ENCODE peak calls at places on chromosome 13, in six cellular contexts. C, B, Q, Z, V and O are unnamed samples. For H3K27me3 and H3K4me1, the result is how much of the 10 kb centered on the place peaks cover.

GRCh38 chr13:62643007-62643483 is 1227.4 kb upstream of the PCDH20 start:
- DNase-seq in C (peak), B (peak), Q (no peak), Z (no peak), V (no peak), O (no peak)

GRCh38 chr13:33453911-33454310 is 168.4 kb upstream of the STARD13 start:
- DNase-seq in C (no peak), B (no peak), Q (no peak), Z (no peak), V (no peak), O (no peak)

GRCh38 chr13:40031031-40031430 is 375.6 kb downstream of the COG6 start:
- DNase-seq in C (peak), B (no peak), Q (no peak), Z (no peak), V (no peak), O (peak)

GRCh38 chr13:91169641-91170040 is 177.8 kb upstream of the MIR17HG start:
- DNase-seq in C (no peak), B (no peak), Q (no peak), Z (no peak), V (no peak), O (no peak)

GRCh38 chr13:108214511-108215383 is 589 bp downstream of the LIG4 start:
- DNase-seq in C (no peak), B (no peak), Q (peak), Z (peak), V (peak), O (peak)

GRCh38 chr13:26037302-26037701 is 14.5 kb downstream of the SHISA2 start:
- DNase-seq in C (no peak), B (no peak), Q (no peak), Z (no peak), V (no peak), O (no peak)

GRCh38 chr13:114009590-114010400 is 35.9 kb upstream of the C13orf46 start:
- DNase-seq in C (no peak), B (no peak), Q (no peak), Z (no peak), V (peak), O (no peak)

GRCh38 chr13:32941368-32941767 is 74.9 kb upstream of the KL start:
- DNase-seq in C (no peak), B (no peak), Q (no peak), Z (no peak), V (no peak), O (no peak)

GRCh38 chr13:30618186-30618937 is 642 bp downstream of the USPL1 start:
- DNase-seq in C (no peak), B (peak), Q (no peak), Z (no peak), V (no peak), O (peak)

GRCh38 chr13:35888327-35888940 is 242.7 kb downstream of the DCLK1 start:
- DNase-seq in C (peak), B (no peak), Q (no peak), Z (no peak), V (no peak), O (no peak)

GRCh38 chr13:21894703-21895699 is 224.1 kb downstream of the FGF9 start:
- DNase-seq in C (no peak), B (peak), Q (no peak), Z (no peak), V (no peak), O (no peak)

GRCh38 chr13:102309110-102309509 is 92.7 kb downstream of the FGF14 start:
- DNase-seq in C (no peak), B (no peak), Q (no peak), Z (no peak), V (no peak), O (peak)

GRCh38 chr13:30806784-30807183 is 71.4 kb downstream of the ALOX5AP start:
- DNase-seq in C (peak), B (peak), Q (no peak), Z (no peak), V (no peak), O (peak)

GRCh38 chr13:21638319-21639282 is 32.3 kb upstream of the FGF9 start:
- DNase-seq in C (no peak), B (peak), Q (no peak), Z (peak), V (no peak), O (peak)

GRCh38 chr13:25803626-25804025 is 248.2 kb downstream of the SHISA2 start:
- DNase-seq in C (no peak), B (no peak), Q (no peak), Z (no peak), V (no peak), O (no peak)

GRCh38 chr13:99908129-99908805 is 63.3 kb downstream of the ZIC5 start:
- DNase-seq in C (peak), B (no peak), Q (no peak), Z (no peak), V (no peak), O (no peak)

GRCh38 chr13:113837554-113838355 is 26.1 kb downstream of the GAS6 start:
- DNase-seq in C (peak), B (peak), Q (peak), Z (peak), V (peak), O (peak)

GRCh38 chr13:50156140-50156539 is 140.9 kb downstream of the KCNRG start:
- DNase-seq in C (peak), B (no peak), Q (no peak), Z (no peak), V (no peak), O (no peak)

GRCh38 chr13:63024458-63024857 is 1608.8 kb upstream of the PCDH20 start:
- DNase-seq in C (no peak), B (no peak), Q (no peak), Z (no peak), V (no peak), O (no peak)

GRCh38 chr13:29849071-29849541 is 1.3 kb downstream of the UBL3 start:
- DNase-seq in C (peak), B (peak), Q (no peak), Z (no peak), V (no peak), O (peak)

GRCh38 chr13:21676611-21677021 is 5.7 kb downstream of the FGF9 start:
- DNase-seq in C (no peak), B (peak), Q (no peak), Z (peak), V (no peak), O (peak)

GRCh38 chr13:46593403-46593802 is 40.4 kb downstream of the LRCH1 start:
- DNase-seq in C (no peak), B (no peak), Q (no peak), Z (no peak), V (no peak), O (no peak)

GRCh38 chr13:79810671-79811070 is 329.7 kb downstream of the NDFIP2 start:
- DNase-seq in C (peak), B (no peak), Q (no peak), Z (no peak), V (no peak), O (peak)

GRCh38 chr13:112256716-112257497 is 119.2 kb upstream of the SPACA7 start:
- DNase-seq in C (no peak), B (no peak), Q (no peak), Z (peak), V (no peak), O (no peak)

GRCh38 chr13:107202371-107203023 is 634.6 kb upstream of the ARGLU1 start:
- DNase-seq in C (peak), B (peak), Q (no peak), Z (peak), V (no peak), O (peak)

GRCh38 chr13:107441279-107441678 is 774.1 kb downstream of the LIG4 start:
- DNase-seq in C (peak), B (no peak), Q (no peak), Z (no peak), V (no peak), O (peak)

GRCh38 chr13:83183439-83184149 is 698.7 kb downstream of the SLITRK1 start:
- DNase-seq in C (no peak), B (no peak), Q (no peak), Z (no peak), V (no peak), O (no peak)

GRCh38 chr13:108828053-108828806 is 198.8 kb downstream of the MYO16 start:
- DNase-seq in C (no peak), B (no peak), Q (no peak), Z (no peak), V (no peak), O (no peak)

GRCh38 chr13:34435338-34435737 is 506.7 kb upstream of the NBEA start:
- DNase-seq in C (peak), B (no peak), Q (no peak), Z (peak), V (no peak), O (peak)

GRCh38 chr13:103031332-103031873 is 34.8 kb downstream of the SLC10A2 start:
- DNase-seq in C (no peak), B (no peak), Q (no peak), Z (no peak), V (no peak), O (no peak)

GRCh38 chr13:84255226-84255625 is 373.0 kb upstream of the SLITRK1 start:
- DNase-seq in C (no peak), B (no peak), Q (no peak), Z (no peak), V (no peak), O (no peak)

GRCh38 chr13:45821861-45822260 is 29.7 kb downstream of the SIAH3 start:
- DNase-seq in C (no peak), B (no peak), Q (no peak), Z (no peak), V (no peak), O (peak)

GRCh38 chr13:38202730-38203129 is 146.9 kb upstream of the UFM1 start:
- DNase-seq in C (peak), B (no peak), Q (no peak), Z (no peak), V (no peak), O (no peak)

GRCh38 chr13:27311518-27312208 is 41.0 kb downstream of the RASL11A start:
- DNase-seq in C (no peak), B (no peak), Q (no peak), Z (no peak), V (no peak), O (no peak)
- H3K27me3 ChIP-seq in C (under half), B (under half), Q (under half), Z (under half), V (under half), O (under half)

GRCh38 chr13:27168870-27169525 is 2.6 kb downstream of the USP12 start:
- DNase-seq in C (no peak), B (peak), Q (no peak), Z (no peak), V (no peak), O (peak)
- H3K4me1 ChIP-seq in C (under half), B (under half), Q (half or more), Z (under half), V (under half), O (under half)

GRCh38 chr13:23432589-23432988 is 913 bp downstream of the SACS start:
- DNase-seq in C (no peak), B (no peak), Q (no peak), Z (no peak), V (no peak), O (no peak)
- H3K27ac ChIP-seq in C (peak), B (no peak), Q (no peak), Z (no peak), V (no peak), O (no peak)

GRCh38 chr13:85742355-85742754 is 56.9 kb downstream of the SLITRK6 start:
- DNase-seq in C (no peak), B (no peak), Q (no peak), Z (no peak), V (no peak), O (no peak)
- H3K27me3 ChIP-seq in C (under half), B (under half), Q (under half), Z (under half), V (under half), O (under half)

GRCh38 chr13:94210826-94211225 is 268.7 kb downstream of the DCT start:
- DNase-seq in C (no peak), B (no peak), Q (no peak), Z (no peak), V (no peak), O (peak)
- H3K4me1 ChIP-seq in C (under half), B (under half), Q (under half), Z (under half), V (under half), O (under half)

GRCh38 chr13:95099541-95099940 is 201.7 kb downstream of the ABCC4 start:
- DNase-seq in C (peak), B (no peak), Q (no peak), Z (no peak), V (no peak), O (peak)

GRCh38 chr13:95100525-95101121 is 200.6 kb downstream of the ABCC4 start:
- DNase-seq in C (peak), B (no peak), Q (no peak), Z (no peak), V (no peak), O (no peak)

DNA sequence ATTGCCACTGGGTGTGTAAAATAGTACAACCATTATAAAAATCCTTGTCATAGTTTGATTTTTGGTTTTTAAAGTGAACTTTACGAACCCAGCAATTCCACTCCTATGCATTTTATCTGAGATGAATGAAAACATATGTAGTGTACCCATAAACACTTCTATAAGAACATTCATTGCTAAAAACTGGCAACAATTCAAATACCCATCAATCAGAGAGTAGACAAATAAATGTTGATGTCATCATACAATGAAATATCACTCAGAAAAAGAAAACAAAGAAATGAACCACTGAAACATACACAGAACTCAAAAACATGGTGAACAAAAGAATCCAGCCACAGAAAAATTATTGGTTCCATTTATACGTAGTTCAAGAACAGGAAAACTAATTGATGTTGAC is 202.3 kb downstream of the ABCC4 start:
- DNase-seq in C (no peak), B (no peak), Q (no peak), Z (no peak), V (no peak), O (no peak)
- H3K27ac ChIP-seq in C (no peak), B (no peak), Q (no peak), Z (no peak), V (no peak), O (no peak)